ENCODE peak calls at places on chromosomes 4 and X, in five cellular contexts. R, C, P, A and J are unnamed samples.

GRCh38 chr4:183541081-183542045 is 36.5 kb downstream of the ING2 start:
- DNase-seq in R (no peak), A (no peak), P (no peak), C (no peak), J (no peak)

GRCh38 chr4:68182382-68182820 is 52.7 kb upstream of the TMPRSS11F start:
- DNase-seq in A (no peak), P (no peak), C (no peak), R (no peak), J (no peak)

GRCh38 chrX:20374866-20375530 is 108.3 kb upstream of the RPS6KA3 start:
- DNase-seq in P (no peak), C (no peak), R (no peak), A (no peak), J (no peak)

GRCh38 chr4:121788896-121789295 is 12.2 kb upstream of the EXOSC9 start:
- DNase-seq in R (peak), C (no peak), A (no peak), P (no peak), J (no peak)

GRCh38 chr4:74376888-74377483 is 12.0 kb downstream of the EREG start:
- DNase-seq in P (peak), C (no peak), R (peak), A (no peak), J (no peak)

GRCh38 chrX:9337056-9337455 is 127.8 kb upstream of the TBL1X start:
- DNase-seq in R (no peak), C (no peak), A (no peak), P (no peak), J (no peak)

GRCh38 chr4:68912807-68913206 is 38.8 kb downstream of the UGT2A3 start:
- DNase-seq in R (no peak), P (no peak), A (no peak), C (no peak), J (no peak)

GRCh38 chrX:34365482-34365881 is 233.4 kb upstream of the FAM47A start:
- DNase-seq in C (no peak), R (no peak), P (no peak), A (no peak), J (no peak)

GRCh38 chr4:170274616-170275015 is 184.9 kb upstream of the AADAT start:
- DNase-seq in P (no peak), C (no peak), R (no peak), A (no peak), J (no peak)